ENCODE peak calls at places on chromosomes 5 and 9, in nine cellular contexts. Y is cardiac muscle cell, D is thoracic aorta, S is endodermal cell, H is fibroblast of pulmonary artery, K is fibroblast of mammary gland, L is ovary, V is uterus, Z is lung. O is an unnamed sample.

GRCh38 chr9:19102631-19103345 is at the start of gene HAUS6:
- DNase-seq in Y (peak), D (peak), Z (peak), H (peak), K (peak), L (peak), V (peak), S (peak), O (peak)

GRCh38 chr5:172806897-172807672 is 27.0 kb upstream of the ERGIC1 start:
- DNase-seq in S (peak), L (peak), V (peak), D (peak), K (peak), Y (peak), H (peak), Z (peak), O (peak)

GRCh38 chr9:84136119-84136868 is 155.7 kb downstream of the RMI1 start:
- DNase-seq in Z (no peak), D (no peak), S (no peak), V (no peak), L (no peak), K (peak), H (peak), Y (no peak), O (no peak)

GRCh38 chr9:127729522-127730256 is 5.4 kb downstream of the TOR2A start:
- DNase-seq in D (no peak), Y (no peak), H (no peak), K (no peak), S (no peak), V (no peak), Z (no peak), L (no peak), O (no peak)

GRCh38 chr9:137427454-137428310 is 4.5 kb downstream of the NOXA1 start:
- DNase-seq in V (no peak), H (no peak), S (no peak), K (no peak), L (no peak), Y (no peak), Z (no peak), D (no peak), O (no peak)

GRCh38 chr9:84463272-84463671 is 122.7 kb upstream of the SLC28A3 start:
- DNase-seq in D (no peak), Z (no peak), S (no peak), Y (no peak), V (no peak), L (no peak), K (no peak), H (no peak), O (no peak)

GRCh38 chr5:171954721-171955120 is 51.7 kb downstream of the FBXW11 start:
- DNase-seq in D (no peak), H (peak), Z (no peak), Y (no peak), V (no peak), S (no peak), L (no peak), K (peak), O (peak)

GRCh38 chr5:160083501-160083900 is 35.7 kb downstream of the PWWP2A start:
- DNase-seq in H (no peak), D (no peak), Y (no peak), V (no peak), K (peak), L (no peak), S (no peak), Z (no peak), O (no peak)

GRCh38 chr9:84874583-84874982 is 205.1 kb downstream of the NTRK2 start:
- DNase-seq in V (no peak), H (peak), S (no peak), K (no peak), Y (no peak), Z (no peak), L (no peak), D (no peak), O (no peak)

GRCh38 chr9:124863371-124863831 is 1.5 kb downstream of the ARPC5L start:
- DNase-seq in H (no peak), L (no peak), S (no peak), D (no peak), Y (no peak), Z (peak), V (no peak), K (no peak), O (no peak)

GRCh38 chr5:157915638-157916037 is 56.7 kb upstream of the CLINT1 start:
- DNase-seq in H (peak), Y (peak), K (peak), S (no peak), V (peak), L (peak), D (peak), Z (peak), O (no peak)

GRCh38 chr5:158824167-158824882 is 275.4 kb downstream of the EBF1 start:
- DNase-seq in Y (no peak), H (no peak), L (no peak), Z (no peak), S (no peak), D (no peak), K (no peak), V (no peak), O (no peak)

GRCh38 chr5:2876183-2876582 is 124.7 kb upstream of the IRX2 start:
- DNase-seq in Z (peak), S (no peak), Y (no peak), K (no peak), L (no peak), D (no peak), H (no peak), V (no peak), O (no peak)

GRCh38 chr5:170388240-170388639 is 927 bp downstream of the KCNMB1 start:
- DNase-seq in K (no peak), V (no peak), Y (no peak), S (no peak), Z (no peak), H (no peak), L (no peak), D (no peak), O (no peak)

GRCh38 chr9:32783168-32783891 is at the start of gene TMEM215:
- DNase-seq in D (no peak), Y (peak), Z (no peak), V (no peak), H (peak), K (no peak), S (peak), L (no peak), O (no peak)

GRCh38 chr5:126483156-126483555 is 59.9 kb downstream of the GRAMD2B start:
- DNase-seq in S (no peak), D (no peak), L (no peak), K (peak), Z (no peak), H (peak), V (no peak), Y (no peak), O (no peak)

GRCh38 chr9:70415041-70415440 is 584 bp upstream of the KLF9 start:
- DNase-seq in D (no peak), Z (no peak), V (no peak), L (no peak), K (no peak), Y (no peak), H (no peak), S (no peak), O (no peak)

DNA sequence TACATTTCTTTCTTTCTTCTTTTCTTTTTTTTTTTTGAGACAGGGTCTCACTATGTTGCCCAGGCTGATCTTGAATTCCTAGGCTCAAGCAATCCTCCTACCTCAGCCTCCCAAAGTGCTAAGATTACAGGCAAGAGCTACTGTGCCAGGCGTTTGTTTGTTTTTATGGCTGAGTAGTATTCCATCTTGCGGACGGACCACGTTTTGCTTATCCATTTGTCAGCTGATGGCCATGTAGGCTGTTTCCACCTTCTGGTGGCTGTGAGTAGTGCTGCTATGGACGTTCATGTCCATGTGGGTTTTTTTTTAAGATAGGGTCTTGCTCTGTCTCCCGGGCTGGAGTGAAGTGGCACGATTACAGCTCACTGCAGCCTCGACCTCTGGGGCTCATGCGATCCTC is 2.5 kb downstream of the DOK3 start:
- DNase-seq in H (peak), V (no peak), Z (no peak), Y (no peak), K (peak), S (no peak), D (no peak), L (no peak), O (peak)
- TF ChIP-seq CTCF in H (peak), V (no peak), Z (no peak), Y (no peak), K (peak), S (peak), D (no peak), L (no peak), O (peak)

GRCh38 chr5:32331927-32332274 is 19.2 kb upstream of the MTMR12 start:
- DNase-seq in D (no peak), Y (no peak), S (no peak), L (no peak), V (no peak), H (no peak), Z (no peak), K (no peak), O (no peak)
- H3K4me3 ChIP-seq in D (no peak), Y (no peak), S (no peak), L (no peak), V (no peak), H (no peak), Z (no peak), K (no peak), O (no peak)

GRCh38 chr9:95098391-95098921 is 219.1 kb downstream of the FANCC start:
- DNase-seq in H (no peak), Y (peak), K (no peak), V (no peak), L (no peak), S (no peak), Z (no peak), D (no peak), O (peak)

GRCh38 chr9:95097279-95097678 is 220.2 kb downstream of the FANCC start:
- DNase-seq in S (no peak), D (no peak), K (no peak), V (no peak), Y (no peak), L (no peak), H (no peak), Z (no peak), O (no peak)

GRCh38 chr9:95096807-95097206 is 220.7 kb downstream of the FANCC start:
- DNase-seq in L (no peak), K (no peak), S (no peak), Y (no peak), Z (no peak), D (no peak), H (no peak), V (no peak), O (no peak)

GRCh38 chr9:95095619-95096355 is 221.7 kb downstream of the FANCC start:
- DNase-seq in D (no peak), K (no peak), L (no peak), Z (no peak), V (no peak), S (no peak), H (no peak), Y (no peak), O (no peak)

GRCh38 chr9:95096381-95096780 is 221.1 kb downstream of the FANCC start:
- DNase-seq in L (no peak), V (no peak), Z (no peak), S (no peak), H (no peak), D (no peak), Y (no peak), K (no peak), O (no peak)
- TF ChIP-seq CTCF in L (no peak), V (no peak), Z (no peak), S (peak), H (no peak), D (no peak), Y (no peak), K (no peak), O (no peak)

DNA sequence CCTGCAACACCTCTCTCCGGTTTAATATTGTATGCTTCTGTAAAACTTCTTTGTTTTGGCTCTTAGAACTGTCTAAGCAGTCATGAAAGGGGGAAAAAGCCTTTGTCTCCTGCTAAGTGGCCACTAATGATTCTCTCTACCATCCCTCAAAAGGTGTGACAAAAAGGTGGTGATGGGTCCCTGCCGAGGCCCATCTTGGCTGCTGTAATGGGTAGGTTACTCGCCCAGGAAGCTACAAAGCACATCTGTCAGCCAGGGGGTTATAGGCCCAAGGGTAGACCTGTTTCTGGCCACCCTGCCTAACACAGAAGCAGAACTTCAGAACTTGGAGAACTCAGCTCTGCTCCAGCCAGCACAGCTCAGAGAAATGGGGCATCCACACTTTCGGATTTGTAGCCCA is 1.6 kb downstream of the FAM219A start:
- DNase-seq in K (no peak), Y (no peak), H (no peak), L (no peak), D (no peak), S (peak), V (no peak), Z (no peak), O (no peak)
- H3K4me3 ChIP-seq in K (peak), Y (no peak), H (peak), L (peak), D (peak), S (peak), V (peak), Z (no peak), O (peak)

GRCh38 chr5:67315802-67316103 is 119.2 kb upstream of the CD180 start:
- DNase-seq in H (no peak), V (no peak), Z (no peak), K (no peak), L (no peak), Y (no peak), S (no peak), D (no peak), O (no peak)

GRCh38 chr5:67318746-67319145 is 122.1 kb upstream of the CD180 start:
- DNase-seq in K (no peak), Y (no peak), V (no peak), H (no peak), Z (no peak), S (no peak), D (no peak), L (no peak), O (no peak)

GRCh38 chr5:67310740-67311139 is 114.1 kb upstream of the CD180 start:
- DNase-seq in K (no peak), Y (no peak), D (no peak), Z (no peak), H (no peak), L (no peak), V (no peak), S (no peak), O (no peak)

GRCh38 chr5:67311208-67311607 is 114.6 kb upstream of the CD180 start:
- DNase-seq in Z (no peak), D (no peak), L (no peak), S (no peak), H (no peak), Y (no peak), V (no peak), K (no peak), O (no peak)

DNA sequence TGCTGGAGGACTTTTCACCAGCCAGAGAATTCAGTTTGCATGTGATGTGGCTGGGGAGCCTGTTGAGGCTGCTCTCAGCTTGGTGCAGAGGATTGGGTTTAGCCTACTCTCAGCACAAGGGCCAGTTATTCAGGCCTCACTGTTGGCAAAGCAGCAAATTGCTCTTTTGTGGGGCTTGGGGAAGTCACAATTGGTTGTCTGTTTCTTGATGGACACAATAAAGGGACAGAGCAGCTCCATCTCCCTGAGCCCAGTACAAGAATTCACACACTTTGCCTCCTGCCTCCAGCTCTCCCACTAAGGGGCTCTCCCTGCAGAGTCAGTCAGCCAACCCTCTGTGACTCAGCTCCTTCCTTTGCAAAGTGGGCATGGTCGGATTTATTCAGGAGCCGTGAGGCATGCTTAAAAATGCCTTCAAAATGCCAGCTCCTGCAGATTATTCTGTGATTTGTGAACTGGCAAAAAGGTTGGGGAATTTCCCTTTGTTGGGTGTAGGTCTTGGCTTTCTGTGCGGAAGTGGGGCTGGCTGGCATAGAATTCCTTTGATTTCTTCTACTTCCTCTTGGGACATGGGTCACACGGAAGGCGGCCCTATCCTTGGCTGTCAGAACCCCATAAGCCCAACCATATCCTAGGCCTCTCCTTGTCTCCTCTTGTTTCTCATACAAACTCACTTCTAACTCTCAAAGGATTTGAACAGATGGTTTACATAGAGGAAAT is 118.6 kb upstream of the CD180 start:
- DNase-seq in L (no peak), V (no peak), S (peak), K (peak), Z (no peak), Y (no peak), H (peak), D (peak), O (peak)
- TF ChIP-seq CTCF in L (no peak), V (no peak), S (no peak), K (no peak), Z (no peak), Y (no peak), H (no peak), D (no peak), O (no peak)

GRCh38 chr9:130282000-130282700 is 16.6 kb downstream of the HMCN2 start:
- DNase-seq in D (no peak), Y (no peak), H (no peak), V (peak), K (no peak), Z (no peak), S (no peak), L (no peak), O (no peak)
- H3K4me3 ChIP-seq in D (peak), Y (no peak), H (no peak), V (no peak), K (no peak), Z (no peak), S (no peak), L (no peak), O (no peak)